ENCODE peak calls at places on chromosomes 1 and 21, in four cellular contexts. M is epithelial cell of esophagus, D is osteoblast, U is kidney. K is an unnamed sample.

GRCh38 chr1:95806171-95806570 is 572.2 kb downstream of the RWDD3 start:
- DNase-seq in D (no peak), M (no peak), U (no peak), K (no peak)

GRCh38 chr1:10679521-10680220 is 116.8 kb downstream of the CASZ1 start:
- DNase-seq in M (peak; percentile 75), U (peak; percentile 79), D (no peak), K (peak; percentile 34)

GRCh38 chr1:223074427-223074826 is 68.6 kb downstream of the TLR5 start:
- DNase-seq in U (no peak), M (no peak), D (peak; percentile 87), K (no peak)

GRCh38 chr1:101317590-101317989 is 80.8 kb downstream of the S1PR1 start:
- DNase-seq in M (no peak), D (peak; percentile 58), U (no peak), K (no peak)

GRCh38 chr1:52281518-52281917 is 84.5 kb downstream of the CC2D1B start:
- DNase-seq in U (no peak), M (peak; percentile 8), D (peak; percentile 77), K (no peak)

GRCh38 chr1:61083014-61083798 is 845 bp downstream of the NFIA start:
- DNase-seq in M (peak; percentile 30), D (peak; percentile 92), U (peak; percentile 79), K (peak; percentile 35)

GRCh38 chr21:33760641-33761103 is 118.4 kb downstream of the ITSN1 start:
- DNase-seq in U (no peak), M (no peak), D (no peak), K (no peak)

GRCh38 chr1:16677552-16678423 is 11.0 kb upstream of the RNU1-3 start:
- DNase-seq in M (peak; percentile 63), D (peak; percentile 91), U (peak; percentile 36), K (no peak)

GRCh38 chr21:32329776-32330175 is 31.1 kb downstream of the MRAP start:
- DNase-seq in M (no peak), U (no peak), D (no peak), K (no peak)

GRCh38 chr1:201708085-201708512 is 120.9 kb upstream of the IPO9 start:
- DNase-seq in D (no peak), M (no peak), U (no peak), K (no peak)

DNA sequence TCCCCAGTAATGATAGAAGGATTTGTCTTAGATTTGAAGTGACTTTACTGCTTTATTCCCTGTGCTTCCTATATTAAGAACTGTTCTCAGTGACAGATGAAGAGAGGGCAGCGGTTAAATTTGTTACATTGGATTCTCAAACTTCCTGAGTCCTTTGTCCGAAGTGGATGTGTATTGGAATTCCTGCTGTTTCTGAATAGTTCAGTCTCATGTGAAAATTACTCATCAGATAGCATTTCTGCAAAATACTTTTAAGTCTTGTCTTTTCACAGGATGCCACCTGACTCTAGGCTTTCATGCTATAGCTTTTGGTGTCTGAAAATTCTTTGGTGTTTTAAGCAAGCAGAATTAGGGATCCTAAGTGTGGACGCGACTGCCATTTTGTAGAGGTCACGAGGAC is 83.6 kb downstream of the PRDM2 start:
- DNase-seq in U (no peak), M (no peak), D (no peak), K (no peak)
- H3K4me3 ChIP-seq in U (no peak overlapping the region), M (no peak overlapping the region), D (no peak overlapping the region), K (no peak overlapping the region)

GRCh38 chr1:8633741-8634493 is 183.5 kb downstream of the RERE start:
- DNase-seq in U (no peak), M (no peak), D (no peak), K (no peak)
- TF ChIP-seq CTCF in U (no peak), M (no peak), D (no peak), K (no peak)

GRCh38 chr1:1303736-1304135 is 4.0 kb downstream of the ACAP3 start:
- DNase-seq in D (no peak), U (no peak), M (no peak), K (no peak)
- H3K4me3 ChIP-seq in D (no peak overlapping the region), U (no peak overlapping the region), M (no peak overlapping the region), K (no peak overlapping the region)

GRCh38 chr1:248686815-248687214 is 15.8 kb downstream of the OR14I1 start:
- DNase-seq in D (no peak), U (no peak), M (no peak), K (peak; percentile 70)
- TF ChIP-seq CTCF in D (no peak), U (peak; percentile 44), M (no peak), K (peak; percentile 45)

DNA sequence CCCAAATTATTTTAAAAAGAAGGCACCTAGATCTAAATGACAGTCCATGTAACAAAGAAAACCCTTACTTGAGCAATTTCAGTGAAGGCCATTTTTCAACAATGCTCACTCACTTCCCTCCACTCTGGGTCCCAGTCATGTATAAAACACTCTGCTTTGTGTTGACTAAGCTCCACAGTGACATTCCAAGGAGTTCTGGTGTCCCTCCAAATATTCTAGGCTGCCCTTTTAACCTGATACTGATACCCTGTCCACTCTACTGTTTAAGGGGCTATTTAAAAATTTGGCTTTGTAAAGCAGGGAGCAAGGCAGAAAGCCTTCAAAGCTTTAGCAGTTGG is 73.6 kb downstream of the GNG12 start:
- DNase-seq in D (no peak), U (no peak), M (no peak), K (no peak)
- H3K4me3 ChIP-seq in D (no peak overlapping the region), U (no peak overlapping the region), M (no peak overlapping the region), K (no peak overlapping the region)

GRCh38 chr1:229028987-229029550 is 241.8 kb upstream of the RAB4A start:
- DNase-seq in M (no peak), U (no peak), D (no peak), K (no peak)
- TF ChIP-seq CTCF in M (no peak), U (no peak), D (no peak), K (no peak)